ENCODE peak calls at places on chromosome 17, in eight cellular contexts. F is C1 segment of cervical spinal cord, M is fibroblast of the conjunctiva, Y is stromal cell of bone marrow, X is T follicular helper cell, P is pons, D is GM23338, K is astrocyte of the hippocampus. I is an unnamed sample.

GRCh38 chr17:50425682-50426471 is at the start of gene ACSF2:
- DNase-seq in F (peak; percentile 73), K (peak; percentile 79), Y (peak; percentile 32), D (peak; percentile 71), X (peak; percentile 65), M (no peak), P (peak; percentile 14), I (no peak)

GRCh38 chr17:41907185-41907556 is 11.6 kb downstream of the ACLY start:
- DNase-seq in K (peak; percentile 92), M (peak; percentile 49), F (peak; percentile 23), D (no peak), P (no peak), Y (peak; percentile 62), X (no peak), I (no peak)

GRCh38 chr17:73566905-73567782 is 77.1 kb downstream of the SDK2 start:
- DNase-seq in X (no peak), F (no peak), Y (no peak), M (no peak), P (no peak), D (peak; percentile 94), K (no peak), I (no peak)

GRCh38 chr17:76296889-76297288 is 11.2 kb downstream of the QRICH2 start:
- DNase-seq in M (no peak), Y (no peak), P (no peak), F (no peak), K (no peak), X (no peak), D (no peak), I (no peak)

GRCh38 chr17:50815400-50815799 is 20.0 kb upstream of the WFIKKN2 start:
- DNase-seq in F (no peak), K (no peak), D (no peak), P (no peak), Y (no peak), M (no peak), X (no peak), I (no peak)

GRCh38 chr17:17628388-17629008 is 37.0 kb upstream of the PEMT start:
- DNase-seq in M (no peak), X (no peak), K (no peak), P (no peak), F (no peak), D (no peak), Y (no peak), I (no peak)

GRCh38 chr17:73189417-73190099 is 3.3 kb upstream of the COG1 start:
- DNase-seq in K (peak; percentile 63), D (peak; percentile 68), Y (peak; percentile 41), M (peak; percentile 24), X (no peak), P (peak; percentile 71), F (peak; percentile 10), I (no peak)

GRCh38 chr17:49890852-49891251 is 43.0 kb upstream of the TAC4 start:
- DNase-seq in D (peak; percentile 40), P (no peak), K (no peak), X (no peak), M (no peak), Y (no peak), F (no peak), I (no peak)

GRCh38 chr17:40251576-40251975 is 32.5 kb downstream of the WIPF2 start:
- DNase-seq in K (peak; percentile 72), P (no peak), X (no peak), Y (peak; percentile 95), D (no peak), M (peak; percentile 59), F (no peak), I (peak; percentile 94)

GRCh38 chr17:58328195-58329034 is at the start of gene TSPOAP1:
- DNase-seq in F (peak; percentile 45), X (no peak), P (peak; percentile 36), Y (no peak), M (no peak), K (no peak), D (peak; percentile 86), I (no peak)

GRCh38 chr17:35372846-35373531 is 432 bp downstream of the SLFN11 start:
- DNase-seq in D (peak; percentile 57), M (no peak), K (no peak), X (peak; percentile 9), P (no peak), F (peak; percentile 15), Y (no peak), I (no peak)

GRCh38 chr17:15928286-15928785 is 16.6 kb upstream of the ADORA2B start:
- DNase-seq in Y (no peak), F (no peak), K (no peak), X (no peak), M (no peak), P (no peak), D (no peak), I (no peak)

GRCh38 chr17:64146418-64147109 is 16.6 kb upstream of the ERN1 start:
- DNase-seq in X (peak; percentile 47), K (peak; percentile 81), F (peak; percentile 70), M (peak; percentile 61), Y (peak; percentile 52), P (peak; percentile 53), D (peak; percentile 57), I (no peak)

GRCh38 chr17:50843150-50843905 is 7.9 kb downstream of the WFIKKN2 start:
- DNase-seq in F (no peak), Y (no peak), P (no peak), D (no peak), K (no peak), X (no peak), M (no peak), I (no peak)

GRCh38 chr17:82525712-82526111 is 6.2 kb downstream of the FOXK2 start:
- DNase-seq in Y (no peak), X (no peak), K (no peak), M (no peak), D (no peak), F (no peak), P (no peak), I (no peak)